ENCODE peak calls at places on chromosomes 5 and 9, in seven cellular contexts. E is HL-60, Z is activated B cell treated with CpG ODN at 0.5 μM for 24 hours, S is dorsolateral prefrontal cortex, G is cardiac muscle cell, M is PC-3, X is RWPE1. L is an unnamed sample.
A peak's percentile ranks its signal among the peaks of the same experiment; 100 is the strongest.

GRCh38 chr9:24464321-24464951 is 81.3 kb downstream of the IZUMO3 start:
- DNase-seq in G (no peak), S (no peak), E (no peak), Z (no peak), M (peak; percentile 12), X (peak; percentile 20), L (no peak)

GRCh38 chr9:102435427-102435826 is 559.7 kb upstream of the CYLC2 start:
- DNase-seq in Z (no peak), M (no peak), S (no peak), E (no peak), G (no peak), X (no peak), L (no peak)

GRCh38 chr5:120240716-120241115 is 223.4 kb upstream of the PRR16 start:
- DNase-seq in E (no peak), S (no peak), M (no peak), G (no peak), Z (no peak), X (no peak), L (no peak)

GRCh38 chr9:89642789-89643188 is 38.0 kb downstream of the GADD45G start:
- DNase-seq in M (no peak), X (no peak), G (no peak), E (no peak), S (no peak), Z (no peak), L (no peak)

GRCh38 chr9:32502459-32502858 is 23.5 kb downstream of the RIGI start:
- DNase-seq in S (no peak), Z (no peak), X (peak; percentile 29), M (peak; percentile 86), G (no peak), E (no peak), L (no peak)

GRCh38 chr5:15992918-15993317 is 186.7 kb downstream of the MARCHF11 start:
- DNase-seq in S (no peak), G (no peak), Z (no peak), E (no peak), M (peak; percentile 61), X (peak; percentile 20), L (no peak)

GRCh38 chr5:171646338-171647042 is 139.1 kb upstream of the SMIM23 start:
- DNase-seq in M (no peak), E (no peak), Z (no peak), X (no peak), G (no peak), S (no peak), L (no peak)

GRCh38 chr5:138611295-138612220 is 36.4 kb upstream of the HSPA9 start:
- DNase-seq in E (no peak), M (no peak), X (no peak), G (peak; percentile 64), Z (no peak), S (peak; percentile 63), L (peak; percentile 32)

GRCh38 chr9:131046581-131047202 is 37.7 kb downstream of the LAMC3 start:
- DNase-seq in S (peak; percentile 74), G (peak; percentile 86), M (peak; percentile 69), E (peak; percentile 62), Z (peak; percentile 75), X (peak; percentile 83), L (peak; percentile 63)

GRCh38 chr5:142814122-142814521 is 43.9 kb downstream of the ARHGAP26 start:
- DNase-seq in Z (no peak), E (no peak), M (no peak), G (no peak), S (no peak), X (no peak), L (no peak)

GRCh38 chr5:44862808-44863207 is 54.1 kb downstream of the MRPS30 start:
- DNase-seq in Z (no peak), S (no peak), E (no peak), X (peak; percentile 18), M (peak; percentile 68), G (peak; percentile 52), L (no peak)

GRCh38 chr9:136345281-136346156 is 18.0 kb downstream of the DNLZ start:
- DNase-seq in X (no peak), S (peak; percentile 90), G (peak; percentile 73), E (no peak), Z (no peak), M (peak; percentile 57), L (peak; percentile 50)

GRCh38 chr5:64876203-64876602 is 107.5 kb downstream of the CWC27 start:
- DNase-seq in S (no peak), G (no peak), X (no peak), E (no peak), M (no peak), Z (no peak), L (no peak)

GRCh38 chr9:114574438-114574837 is 13.1 kb upstream of the ATP6V1G1 start:
- DNase-seq in Z (no peak), X (no peak), G (no peak), E (peak; percentile 40), M (no peak), S (no peak), L (no peak)

GRCh38 chr9:137550958-137551655 is 572 bp upstream of the MRPL41 start:
- DNase-seq in Z (no peak), S (no peak), G (peak; percentile 94), X (no peak), E (no peak), M (peak; percentile 68), L (peak; percentile 91)

GRCh38 chr5:149153751-149154610 is 12.7 kb downstream of the ABLIM3 start:
- DNase-seq in X (no peak), E (peak; percentile 28), G (peak; percentile 81), Z (no peak), S (no peak), M (no peak), L (no peak)

GRCh38 chr5:179290681-179291540 is 54.4 kb downstream of the ADAMTS2 start:
- DNase-seq in G (no peak), Z (no peak), S (no peak), X (no peak), M (no peak), E (no peak), L (no peak)

GRCh38 chr9:15136646-15137045 is 170.4 kb downstream of the TTC39B start:
- DNase-seq in E (no peak), M (peak; percentile 34), G (no peak), Z (no peak), X (no peak), S (no peak), L (no peak)

GRCh38 chr5:52776116-52776515 is 11.6 kb upstream of the ITGA1 start:
- DNase-seq in E (no peak), Z (no peak), M (no peak), G (no peak), S (no peak), X (no peak), L (no peak)

GRCh38 chr5:140855772-140856674 is at the start of gene PCDHA10:
- DNase-seq in G (peak; percentile 74), S (no peak), M (no peak), E (no peak), X (no peak), Z (no peak), L (no peak)
- TF ChIP-seq CTCF in G (no peak), S (peak; percentile 64), M (peak; percentile 24), E (no peak), X (no peak), Z (no peak), L (peak; percentile 61)

DNA sequence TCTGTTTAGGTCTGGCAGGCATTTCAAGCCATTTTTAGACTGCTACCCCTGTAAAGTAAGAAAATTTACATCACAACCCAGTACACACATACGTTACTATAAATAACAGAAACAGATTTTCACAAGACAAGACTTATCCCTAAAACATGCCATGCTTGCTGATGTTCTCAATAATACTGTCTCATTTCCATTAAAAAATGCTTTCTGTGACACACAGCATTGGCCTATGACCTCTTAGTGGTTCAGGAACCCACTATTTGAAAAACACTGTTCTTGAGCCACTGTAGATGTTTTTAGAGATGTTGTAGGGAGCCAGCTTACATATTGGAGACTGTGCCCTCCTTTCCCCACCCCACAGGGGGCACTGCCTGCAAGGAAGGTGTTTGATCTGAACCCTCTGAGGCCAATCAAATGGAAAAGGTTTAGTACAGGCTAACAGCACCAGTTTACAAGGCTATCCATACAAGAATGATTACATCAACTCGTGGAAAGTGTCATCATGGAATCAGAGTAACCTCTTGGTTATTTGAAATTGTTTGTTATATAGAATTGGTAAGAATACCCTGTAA is 30.8 kb downstream of the ZSWIM6 start:
- DNase-seq in E (no peak), X (no peak), M (no peak), G (peak; percentile 23), Z (no peak), S (no peak), L (no peak)
- TF ChIP-seq CTCF in E (no peak), X (no peak), M (peak; percentile 32), G (peak; percentile 25), Z (no peak), S (no peak), L (peak; percentile 43)

DNA sequence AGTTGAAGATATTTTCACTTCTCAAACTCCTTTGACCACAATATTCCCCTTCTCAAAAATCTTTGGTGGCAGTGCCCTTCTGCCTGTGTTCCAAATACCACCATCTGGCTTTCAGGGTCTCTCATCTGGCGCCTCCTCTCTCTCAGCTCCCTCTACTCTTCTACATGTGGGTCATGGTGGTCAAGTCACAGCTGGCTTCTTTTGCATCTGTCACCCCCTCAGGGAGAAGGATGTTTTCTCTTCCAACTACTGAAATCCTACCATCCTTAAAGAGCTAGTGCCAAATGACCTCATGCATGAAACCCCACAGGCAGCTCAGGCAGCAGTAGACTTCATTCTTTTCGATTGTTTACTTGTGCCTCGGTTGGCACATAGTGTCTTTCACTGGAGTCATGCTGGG is 219.1 kb downstream of the DCP2 start:
- DNase-seq in S (no peak), X (no peak), Z (no peak), M (no peak), G (no peak), E (no peak), L (no peak)
- TF ChIP-seq CTCF in S (no peak), X (no peak), Z (no peak), M (no peak), G (no peak), E (no peak), L (no peak)

GRCh38 chr5:77230727-77231469 is 20.4 kb downstream of the PDE8B start:
- DNase-seq in E (peak; percentile 4), M (peak; percentile 17), Z (no peak), G (no peak), X (no peak), S (no peak), L (no peak)
- TF ChIP-seq CTCF in E (no peak), M (peak; percentile 33), Z (no peak), G (peak; percentile 16), X (no peak), S (no peak), L (no peak)

L was measured in progenitor cell of endocrine pancreas.